ENCODE peak calls at places on chromosomes 7 and 10, in four cellular contexts. One of them, this sample, is unnamed.

GRCh38 chr10:57657164-57657765 is 610.4 kb downstream of the IPMK start:
- DNase-seq in Caco-2: peak; percentile 75
- DNase-seq in left lung: no peak
- DNase-seq in CD8-positive, alpha-beta memory T cell: no peak
- DNase-seq in this sample: peak; percentile 12

GRCh38 chr7:91455411-91455810 is 191.2 kb downstream of the FZD1 start:
- DNase-seq in left lung: no peak
- DNase-seq in Caco-2: no peak
- DNase-seq in CD8-positive, alpha-beta memory T cell: no peak
- DNase-seq in this sample: no peak

GRCh38 chr7:498678-499641 is 20.7 kb downstream of the PDGFA start:
- DNase-seq in CD8-positive, alpha-beta memory T cell: peak; percentile 35
- DNase-seq in left lung: no peak
- DNase-seq in Caco-2: no peak
- DNase-seq in this sample: peak; percentile 36

GRCh38 chr10:35025916-35026315 is 64.2 kb downstream of the CUL2 start:
- DNase-seq in Caco-2: no peak
- DNase-seq in CD8-positive, alpha-beta memory T cell: no peak
- DNase-seq in left lung: no peak
- DNase-seq in this sample: no peak

GRCh38 chr10:67045404-67045803 is 119.6 kb downstream of the LRRTM3 start:
- DNase-seq in left lung: no peak
- DNase-seq in CD8-positive, alpha-beta memory T cell: no peak
- DNase-seq in Caco-2: no peak
- DNase-seq in this sample: no peak

GRCh38 chr10:111129348-111129747 is 52.5 kb downstream of the ADRA2A start:
- DNase-seq in Caco-2: no peak
- DNase-seq in CD8-positive, alpha-beta memory T cell: no peak
- DNase-seq in left lung: no peak
- DNase-seq in this sample: peak; percentile 42

GRCh38 chr7:26006421-26006820 is 145.6 kb upstream of the NFE2L3 start:
- DNase-seq in CD8-positive, alpha-beta memory T cell: no peak
- DNase-seq in left lung: no peak
- DNase-seq in Caco-2: peak; percentile 72
- DNase-seq in this sample: no peak

GRCh38 chr10:73368238-73368637 is 9.6 kb upstream of the CFAP70 start:
- DNase-seq in Caco-2: no peak
- DNase-seq in left lung: no peak
- DNase-seq in CD8-positive, alpha-beta memory T cell: no peak
- DNase-seq in this sample: no peak

GRCh38 chr7:45028138-45028919 is 28.3 kb downstream of the CCM2 start:
- DNase-seq in left lung: no peak
- DNase-seq in Caco-2: no peak
- DNase-seq in CD8-positive, alpha-beta memory T cell: no peak
- DNase-seq in this sample: no peak

GRCh38 chr7:18257711-18258110 is 230.1 kb upstream of the PRPS1L1 start:
- DNase-seq in Caco-2: no peak
- DNase-seq in CD8-positive, alpha-beta memory T cell: no peak
- DNase-seq in left lung: no peak
- DNase-seq in this sample: no peak

GRCh38 chr10:95445837-95446347 is 115.3 kb downstream of the SORBS1 start:
- DNase-seq in CD8-positive, alpha-beta memory T cell: no peak
- DNase-seq in Caco-2: peak; percentile 59
- DNase-seq in left lung: peak; percentile 49
- DNase-seq in this sample: peak; percentile 19

GRCh38 chr10:78405781-78406180 is 372.1 kb downstream of the RPS24 start:
- DNase-seq in Caco-2: no peak
- DNase-seq in left lung: no peak
- DNase-seq in CD8-positive, alpha-beta memory T cell: no peak
- DNase-seq in this sample: no peak

GRCh38 chr10:102714621-102715455 is at the start of gene SFXN2:
- DNase-seq in left lung: no peak
- DNase-seq in CD8-positive, alpha-beta memory T cell: peak; percentile 72
- DNase-seq in Caco-2: no peak
- DNase-seq in this sample: no peak

GRCh38 chr7:22230238-22230637 is 126.7 kb downstream of the RAPGEF5 start:
- DNase-seq in Caco-2: no peak
- DNase-seq in left lung: no peak
- DNase-seq in CD8-positive, alpha-beta memory T cell: no peak
- DNase-seq in this sample: no peak

GRCh38 chr7:143447500-143447899 is 4.2 kb downstream of the TAS2R60 start:
- DNase-seq in CD8-positive, alpha-beta memory T cell: no peak
- DNase-seq in left lung: no peak
- DNase-seq in Caco-2: no peak
- DNase-seq in this sample: no peak

GRCh38 chr7:4715385-4715770 is 33.3 kb downstream of the FOXK1 start:
- DNase-seq in Caco-2: no peak
- DNase-seq in left lung: peak; percentile 80
- DNase-seq in CD8-positive, alpha-beta memory T cell: no peak
- DNase-seq in this sample: peak; percentile 85

GRCh38 chr10:97138174-97138573 is 47.6 kb downstream of the SLIT1 start:
- DNase-seq in Caco-2: peak; percentile 56
- DNase-seq in left lung: no peak
- DNase-seq in CD8-positive, alpha-beta memory T cell: no peak
- DNase-seq in this sample: no peak

GRCh38 chr7:158432369-158433270 is 155.0 kb downstream of the PTPRN2 start:
- DNase-seq in left lung: peak; percentile 64
- DNase-seq in CD8-positive, alpha-beta memory T cell: no peak
- DNase-seq in Caco-2: peak; percentile 96
- DNase-seq in this sample: no peak

GRCh38 chr10:7291487-7292113 is 119.2 kb downstream of the SFMBT2 start:
- DNase-seq in CD8-positive, alpha-beta memory T cell: no peak
- DNase-seq in Caco-2: no peak
- DNase-seq in left lung: no peak
- DNase-seq in this sample: no peak

GRCh38 chr7:112207106-112207592 is 654 bp downstream of the ZNF277 start:
- DNase-seq in CD8-positive, alpha-beta memory T cell: no peak
- DNase-seq in left lung: no peak
- DNase-seq in Caco-2: no peak
- DNase-seq in this sample: no peak

GRCh38 chr7:69664433-69664832 is 66.2 kb downstream of the AUTS2 start:
- DNase-seq in Caco-2: no peak
- DNase-seq in CD8-positive, alpha-beta memory T cell: no peak
- DNase-seq in left lung: no peak
- DNase-seq in this sample: no peak

GRCh38 chr7:23235688-23236280 is 10.8 kb upstream of the GPNMB start:
- DNase-seq in CD8-positive, alpha-beta memory T cell: no peak
- DNase-seq in left lung: no peak
- DNase-seq in Caco-2: no peak
- DNase-seq in this sample: peak; percentile 71

GRCh38 chr10:58675321-58675720 is 162.6 kb downstream of the BICC1 start:
- DNase-seq in Caco-2: no peak
- DNase-seq in CD8-positive, alpha-beta memory T cell: no peak
- DNase-seq in left lung: no peak
- DNase-seq in this sample: no peak

GRCh38 chr10:128035557-128035973 is 90.7 kb downstream of the MKI67 start:
- DNase-seq in Caco-2: no peak
- DNase-seq in left lung: peak; percentile 51
- DNase-seq in CD8-positive, alpha-beta memory T cell: peak; percentile 69
- DNase-seq in this sample: no peak

GRCh38 chr10:60660625-60661024 is 117.7 kb upstream of the CDK1 start:
- DNase-seq in CD8-positive, alpha-beta memory T cell: no peak
- DNase-seq in Caco-2: no peak
- DNase-seq in left lung: no peak
- DNase-seq in this sample: no peak

GRCh38 chr10:46992794-46993552 is 81.7 kb downstream of the PTPN20 start:
- DNase-seq in left lung: peak; percentile 40
- DNase-seq in CD8-positive, alpha-beta memory T cell: no peak
- DNase-seq in Caco-2: no peak
- DNase-seq in this sample: peak; percentile 69

GRCh38 chr10:124792998-124793352 is 1.3 kb upstream of the EEF1AKMT2 start:
- DNase-seq in Caco-2: no peak
- DNase-seq in CD8-positive, alpha-beta memory T cell: no peak
- DNase-seq in left lung: no peak
- DNase-seq in this sample: no peak

GRCh38 chr10:116255931-116256748 is 16.9 kb downstream of the GFRA1 start:
- DNase-seq in Caco-2: no peak
- DNase-seq in CD8-positive, alpha-beta memory T cell: no peak
- DNase-seq in left lung: no peak
- DNase-seq in this sample: no peak

GRCh38 chr7:74193913-74194312 is 15.9 kb upstream of the LAT2 start:
- DNase-seq in CD8-positive, alpha-beta memory T cell: no peak
- DNase-seq in left lung: no peak
- DNase-seq in Caco-2: no peak
- DNase-seq in this sample: no peak

GRCh38 chr10:24669285-24669861 is 54.3 kb downstream of the ARHGAP21 start:
- DNase-seq in Caco-2: no peak
- DNase-seq in left lung: no peak
- DNase-seq in CD8-positive, alpha-beta memory T cell: no peak
- DNase-seq in this sample: no peak

GRCh38 chr7:103065666-103066065 is 8.9 kb downstream of the FBXL13 start:
- DNase-seq in Caco-2: peak; percentile 56
- DNase-seq in left lung: peak; percentile 37
- DNase-seq in CD8-positive, alpha-beta memory T cell: peak; percentile 57
- DNase-seq in this sample: no peak

GRCh38 chr7:3695602-3696001 is 394.6 kb downstream of the SDK1 start:
- DNase-seq in left lung: no peak
- DNase-seq in Caco-2: no peak
- DNase-seq in CD8-positive, alpha-beta memory T cell: no peak
- DNase-seq in this sample: no peak

GRCh38 chr10:125086716-125087115 is 73.6 kb downstream of the CTBP2 start:
- DNase-seq in CD8-positive, alpha-beta memory T cell: no peak
- DNase-seq in left lung: peak; percentile 9
- DNase-seq in Caco-2: no peak
- DNase-seq in this sample: no peak

GRCh38 chr10:75430000-75430763 is 1.2 kb upstream of the LRMDA start:
- DNase-seq in left lung: peak; percentile 86
- DNase-seq in Caco-2: peak; percentile 96
- DNase-seq in CD8-positive, alpha-beta memory T cell: no peak
- DNase-seq in this sample: peak; percentile 59

GRCh38 chr7:30510124-30511074 is 5.8 kb upstream of the GGCT start:
- DNase-seq in Caco-2: no peak
- DNase-seq in CD8-positive, alpha-beta memory T cell: no peak
- DNase-seq in left lung: no peak
- DNase-seq in this sample: no peak

GRCh38 chr10:86188796-86189558 is 177.6 kb downstream of the GRID1 start:
- DNase-seq in Caco-2: no peak
- DNase-seq in CD8-positive, alpha-beta memory T cell: no peak
- DNase-seq in left lung: no peak
- DNase-seq in this sample: no peak

GRCh38 chr10:60185426-60185825 is 204.2 kb downstream of the ANK3 start:
- DNase-seq in Caco-2: no peak
- DNase-seq in left lung: no peak
- DNase-seq in CD8-positive, alpha-beta memory T cell: no peak
- DNase-seq in this sample: no peak

GRCh38 chr10:22648547-22648961 is 65.8 kb downstream of the PIP4K2A start:
- DNase-seq in CD8-positive, alpha-beta memory T cell: no peak
- DNase-seq in left lung: no peak
- DNase-seq in Caco-2: no peak
- DNase-seq in this sample: no peak

DNA sequence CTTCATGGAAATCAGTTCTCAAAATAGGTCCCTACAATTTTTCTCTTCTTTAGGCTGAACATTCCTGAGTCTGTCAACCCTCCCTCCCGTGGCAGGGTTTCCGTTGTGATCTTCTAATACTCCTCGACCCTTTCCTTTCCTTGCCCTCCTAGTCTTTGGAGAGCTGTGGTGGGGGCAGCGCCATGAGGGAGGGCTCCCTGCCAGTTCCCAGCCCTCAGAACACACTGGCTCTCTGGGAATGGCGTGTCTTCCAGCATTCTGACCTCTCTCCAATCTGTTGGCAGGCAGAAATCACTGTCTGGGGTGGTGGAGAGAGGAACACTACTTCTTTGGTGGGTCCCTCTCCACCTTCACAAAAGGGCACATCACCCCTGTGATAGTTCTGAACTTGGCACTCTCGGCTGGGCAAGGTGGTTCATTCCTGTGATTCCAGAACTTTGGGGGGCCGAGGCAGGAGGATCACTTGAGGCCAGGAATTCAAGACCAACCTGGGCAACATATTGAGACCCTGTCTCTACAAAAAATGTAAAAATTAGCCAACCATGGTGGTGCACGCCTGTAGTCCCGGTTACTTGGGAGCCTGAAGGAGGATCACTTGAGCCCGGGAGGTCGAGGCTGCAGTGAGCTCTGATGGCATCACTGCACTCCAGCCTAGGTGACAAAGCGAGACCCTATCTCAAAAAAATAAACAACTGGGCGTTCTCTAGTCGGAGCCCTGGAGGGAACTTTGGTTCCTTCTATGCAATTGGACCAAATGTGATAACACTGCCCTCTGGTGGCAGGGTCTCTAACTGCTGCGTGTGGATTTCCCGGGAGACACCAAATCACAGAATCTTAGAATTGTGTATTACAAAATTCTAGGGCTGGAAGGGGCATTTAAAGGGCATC is 13.1 kb upstream of the ARPC1A start:
- DNase-seq in CD8-positive, alpha-beta memory T cell: peak; percentile 78
- DNase-seq in left lung: peak; percentile 50
- DNase-seq in Caco-2: peak; percentile 68
- DNase-seq in this sample: peak; percentile 77
- H3K4me3 ChIP-seq in CD8-positive, alpha-beta memory T cell: no peak overlapping the region
- H3K4me3 ChIP-seq in left lung: no peak overlapping the region
- H3K4me3 ChIP-seq in Caco-2: no peak overlapping the region
- H3K4me3 ChIP-seq in this sample: no peak overlapping the region

GRCh38 chr10:15136129-15136726 is 32.3 kb downstream of the NMT2 start:
- DNase-seq in Caco-2: no peak
- DNase-seq in CD8-positive, alpha-beta memory T cell: no peak
- DNase-seq in left lung: no peak
- DNase-seq in this sample: no peak

GRCh38 chr10:15136960-15137359 is 31.5 kb downstream of the NMT2 start:
- DNase-seq in left lung: no peak
- DNase-seq in CD8-positive, alpha-beta memory T cell: no peak
- DNase-seq in Caco-2: no peak
- DNase-seq in this sample: no peak

GRCh38 chr10:15131330-15131729 is 34.2 kb downstream of the RPP38 start:
- DNase-seq in CD8-positive, alpha-beta memory T cell: no peak
- DNase-seq in Caco-2: no peak
- DNase-seq in left lung: no peak
- DNase-seq in this sample: no peak
- H3K36me3 ChIP-seq in CD8-positive, alpha-beta memory T cell: peaks cover 33% of the 10 kb centered on the region
- H3K36me3 ChIP-seq in Caco-2: peaks cover 2% of the 10 kb centered on the region
- H3K36me3 ChIP-seq in left lung: peaks cover 34% of the 10 kb centered on the region
- H3K36me3 ChIP-seq in this sample: peaks cover 6% of the 10 kb centered on the region

GRCh38 chr7:139774376-139774775 is 3.4 kb downstream of the HIPK2 start:
- DNase-seq in CD8-positive, alpha-beta memory T cell: no peak
- DNase-seq in left lung: no peak
- DNase-seq in Caco-2: no peak
- DNase-seq in this sample: no peak
- H3K4me3 ChIP-seq in CD8-positive, alpha-beta memory T cell: no peak overlapping the region
- H3K4me3 ChIP-seq in left lung: peak overlapping the region; percentile 78
- H3K4me3 ChIP-seq in Caco-2: no peak overlapping the region
- H3K4me3 ChIP-seq in this sample: peak overlapping the region; percentile 91

DNA sequence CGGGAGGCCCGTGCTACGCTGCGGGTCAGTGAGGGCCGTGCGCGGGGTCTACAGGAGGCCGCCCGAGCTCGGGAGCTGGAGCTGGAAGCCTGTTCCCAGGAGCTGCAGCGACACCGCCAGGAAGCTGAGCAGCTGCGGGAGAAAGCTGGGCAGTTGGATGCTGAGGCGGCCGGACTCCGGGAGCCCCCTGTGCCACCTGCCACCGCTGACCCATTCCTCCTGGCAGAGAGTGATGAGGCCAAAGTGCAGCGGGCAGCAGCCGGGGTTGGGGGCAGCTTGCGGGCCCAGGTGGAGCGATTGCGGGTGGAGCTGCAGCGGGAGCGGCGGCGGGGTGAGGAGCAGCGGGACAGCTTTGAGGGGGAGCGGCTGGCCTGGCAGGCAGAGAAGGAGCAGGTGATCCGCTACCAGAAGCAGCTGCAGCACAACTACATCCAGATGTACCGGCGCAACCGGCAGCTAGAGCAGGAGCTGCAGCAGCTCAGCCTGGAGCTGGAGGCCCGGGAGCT is 7.0 kb downstream of the LZTS2 start:
- DNase-seq in Caco-2: no peak
- DNase-seq in left lung: no peak
- DNase-seq in CD8-positive, alpha-beta memory T cell: no peak
- DNase-seq in this sample: no peak
- H3K36me3 ChIP-seq in Caco-2: peaks cover 2% of the 10 kb centered on the region
- H3K36me3 ChIP-seq in left lung: peaks cover 52% of the 10 kb centered on the region
- H3K36me3 ChIP-seq in CD8-positive, alpha-beta memory T cell: no peaks in the 10 kb centered on the region
- H3K36me3 ChIP-seq in this sample: peaks cover 52% of the 10 kb centered on the region

This sample was measured in psoas muscle.